ENCODE peak calls at places on chromosome 1, in nine cellular contexts. R is colonic mucosa; L is OCI-LY7; W is CD4-positive, alpha-beta memory T cell; H is right cardiac atrium; I is CD8-positive, alpha-beta memory T cell; X is lower leg skin; V is body of pancreas; Q is tibial artery. F is an unnamed sample.

GRCh38 chr1:213057264-213058059 is 6.4 kb downstream of the RPS6KC1 start:
- DNase-seq in R (no peak), L (no peak), W (no peak), H (no peak), I (no peak), X (no peak), V (no peak), Q (no peak), F (peak)

GRCh38 chr1:110136911-110137310 is 13.4 kb upstream of the SLC6A17 start:
- DNase-seq in R (no peak), L (no peak), W (peak), H (no peak), I (no peak), X (no peak), V (no peak), Q (peak), F (peak)

GRCh38 chr1:229585338-229585737 is 26.8 kb upstream of the ABCB10 start:
- DNase-seq in R (no peak), L (no peak), W (no peak), H (no peak), I (no peak), X (no peak), V (no peak), Q (no peak), F (no peak)

GRCh38 chr1:172717722-172718455 is 59.0 kb downstream of the FASLG start:
- DNase-seq in R (no peak), L (no peak), W (no peak), H (no peak), I (no peak), X (no peak), V (no peak), Q (no peak), F (no peak)

GRCh38 chr1:39692152-39693064 is 1.2 kb upstream of the HPCAL4 start:
- DNase-seq in R (no peak), L (no peak), W (no peak), H (peak), I (peak), X (no peak), V (peak), Q (no peak), F (peak)

GRCh38 chr1:159851386-159851785 is 11.1 kb downstream of the VSIG8 start:
- DNase-seq in R (no peak), L (peak), W (no peak), H (no peak), I (no peak), X (no peak), V (no peak), Q (no peak), F (no peak)

GRCh38 chr1:180837025-180837424 is 75.7 kb upstream of the KIAA1614 start:
- DNase-seq in R (no peak), L (no peak), W (no peak), H (no peak), I (no peak), X (no peak), V (no peak), Q (no peak), F (no peak)

GRCh38 chr1:169909499-169909898 is 15.8 kb upstream of the SCYL3 start:
- DNase-seq in R (no peak), L (no peak), W (no peak), H (no peak), I (no peak), X (no peak), V (no peak), Q (no peak), F (no peak)

GRCh38 chr1:162271972-162272371 is 104.7 kb downstream of the SPATA46 start:
- DNase-seq in R (no peak), L (no peak), W (no peak), H (no peak), I (no peak), X (no peak), V (no peak), Q (no peak), F (no peak)

GRCh38 chr1:180909005-180909414 is 3.7 kb upstream of the KIAA1614 start:
- DNase-seq in R (no peak), L (no peak), W (no peak), H (no peak), I (no peak), X (peak), V (no peak), Q (no peak), F (peak)

GRCh38 chr1:114154146-114154962 is 685 bp upstream of the SYT6 start:
- DNase-seq in R (no peak), L (no peak), W (peak), H (peak), I (no peak), X (peak), V (peak), Q (no peak), F (no peak)

GRCh38 chr1:114153621-114154145 is at the start of gene SYT6:
- DNase-seq in R (no peak), L (no peak), W (peak), H (peak), I (no peak), X (peak), V (no peak), Q (no peak), F (no peak)

GRCh38 chr1:114156538-114157274 is 3.0 kb upstream of the SYT6 start:
- DNase-seq in R (no peak), L (no peak), W (no peak), H (no peak), I (no peak), X (no peak), V (no peak), Q (no peak), F (no peak)

GRCh38 chr1:114155756-114156155 is 2.1 kb upstream of the SYT6 start:
- DNase-seq in R (no peak), L (no peak), W (no peak), H (no peak), I (no peak), X (no peak), V (no peak), Q (no peak), F (no peak)

DNA sequence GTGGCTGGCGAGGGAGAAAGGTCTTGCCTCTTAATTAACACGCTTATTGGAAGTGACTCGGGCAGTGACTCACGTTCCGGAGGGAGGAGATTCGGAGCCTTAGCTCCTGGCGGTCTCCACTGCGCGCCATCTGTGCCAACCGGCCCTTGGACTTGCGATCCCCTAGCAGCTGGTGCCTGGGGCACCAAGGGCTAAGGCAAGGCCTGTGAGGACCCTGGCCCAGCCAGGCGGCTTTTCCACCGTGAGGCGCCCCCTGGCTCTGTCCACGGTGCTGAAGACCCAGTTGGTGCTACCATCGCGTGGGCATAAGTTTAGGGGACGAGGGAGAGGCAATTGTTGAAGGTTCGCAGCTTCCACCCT is 1.3 kb upstream of the SYT6 start:
- DNase-seq in R (no peak), L (no peak), W (peak), H (no peak), I (no peak), X (no peak), V (no peak), Q (no peak), F (peak)
- H3K4me3 ChIP-seq in R (no peak), L (no peak), W (no peak), H (no peak), I (no peak), X (no peak), V (no peak), Q (no peak), F (no peak)

GRCh38 chr1:184329962-184330868 is 56.6 kb upstream of the C1orf21 start:
- DNase-seq in R (peak), L (no peak), W (no peak), H (no peak), I (no peak), X (no peak), V (peak), Q (no peak), F (peak)

GRCh38 chr1:184326278-184326677 is 60.6 kb upstream of the C1orf21 start:
- DNase-seq in R (peak), L (no peak), W (no peak), H (no peak), I (no peak), X (no peak), V (no peak), Q (no peak), F (no peak)

GRCh38 chr1:184329255-184329953 is 57.4 kb upstream of the C1orf21 start:
- DNase-seq in R (no peak), L (no peak), W (no peak), H (no peak), I (no peak), X (no peak), V (no peak), Q (no peak), F (no peak)

GRCh38 chr1:184322253-184322652 is 64.6 kb upstream of the C1orf21 start:
- DNase-seq in R (no peak), L (no peak), W (no peak), H (no peak), I (no peak), X (no peak), V (no peak), Q (no peak), F (no peak)

GRCh38 chr1:184324972-184325371 is 61.9 kb upstream of the C1orf21 start:
- DNase-seq in R (no peak), L (no peak), W (no peak), H (no peak), I (no peak), X (no peak), V (no peak), Q (no peak), F (no peak)
- H3K4me3 ChIP-seq in R (no peak), L (no peak), W (no peak), H (no peak), I (no peak), X (no peak), V (no peak), Q (no peak), F (no peak)

DNA sequence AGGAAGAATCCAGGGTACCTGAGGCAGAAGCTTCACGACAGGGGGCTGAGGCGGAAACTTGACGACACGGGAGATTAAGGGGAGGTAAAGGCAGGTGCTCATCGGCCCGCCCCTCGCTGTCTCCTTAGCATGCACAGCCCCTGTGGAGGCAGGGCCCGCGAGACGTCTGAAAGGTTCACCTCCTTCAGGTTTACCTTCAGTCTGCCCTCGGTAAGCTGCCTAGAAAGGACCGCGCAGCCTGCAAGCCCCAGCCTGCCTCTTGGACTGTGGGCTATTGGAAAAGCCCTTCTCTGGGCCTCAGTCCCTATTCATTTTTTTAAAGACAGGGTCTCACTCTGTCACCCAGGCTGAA is 28.5 kb downstream of the KNCN start:
- DNase-seq in R (no peak), L (no peak), W (no peak), H (no peak), I (no peak), X (no peak), V (no peak), Q (no peak), F (no peak)
- H3K4me3 ChIP-seq in R (no peak), L (no peak), W (no peak), H (no peak), I (no peak), X (no peak), V (no peak), Q (no peak), F (no peak)

GRCh38 chr1:83693409-83694126 is 305.4 kb downstream of the TTLL7 start:
- DNase-seq in R (no peak), L (peak), W (no peak), H (peak), I (no peak), X (no peak), V (no peak), Q (no peak), F (no peak)

GRCh38 chr1:83694449-83694848 is 304.5 kb downstream of the TTLL7 start:
- DNase-seq in R (no peak), L (peak), W (no peak), H (no peak), I (no peak), X (no peak), V (no peak), Q (no peak), F (no peak)

GRCh38 chr1:83697220-83697619 is 301.7 kb downstream of the TTLL7 start:
- DNase-seq in R (no peak), L (no peak), W (no peak), H (no peak), I (no peak), X (no peak), V (no peak), Q (no peak), F (no peak)

GRCh38 chr1:83689900-83690868 is 308.7 kb downstream of the TTLL7 start:
- DNase-seq in R (no peak), L (peak), W (no peak), H (no peak), I (no peak), X (no peak), V (no peak), Q (no peak), F (no peak)

GRCh38 chr1:83692524-83693336 is 306.2 kb downstream of the TTLL7 start:
- DNase-seq in R (no peak), L (peak), W (peak), H (peak), I (no peak), X (no peak), V (peak), Q (no peak), F (peak)
- H3K4me3 ChIP-seq in R (no peak), L (peak), W (no peak), H (peak), I (no peak), X (no peak), V (no peak), Q (peak), F (no peak)

GRCh38 chr1:208149776-208150514 is 94.2 kb downstream of the PLXNA2 start:
- DNase-seq in R (peak), L (no peak), W (no peak), H (peak), I (no peak), X (no peak), V (peak), Q (peak), F (no peak)
- H3K4me3 ChIP-seq in R (no peak), L (no peak), W (no peak), H (no peak), I (no peak), X (no peak), V (no peak), Q (no peak), F (no peak)